ENCODE peak calls at places on chromosomes 2 and 18, in five cellular contexts. One of them, this sample, is unnamed.

GRCh38 chr2:63310614-63311013 is 260.0 kb downstream of the OTX1 start:
- DNase-seq in tibial nerve: no peak
- DNase-seq in dorsolateral prefrontal cortex: no peak
- DNase-seq in cardiac muscle cell: no peak
- DNase-seq in heart left ventricle: no peak
- DNase-seq in this sample: no peak

GRCh38 chr2:118224144-118224887 is 136.0 kb downstream of the INSIG2 start:
- DNase-seq in tibial nerve: no peak
- DNase-seq in dorsolateral prefrontal cortex: no peak
- DNase-seq in cardiac muscle cell: peak; percentile 8
- DNase-seq in heart left ventricle: no peak
- DNase-seq in this sample: no peak

GRCh38 chr18:23828426-23828825 is 139.2 kb downstream of the LAMA3 start:
- DNase-seq in tibial nerve: no peak
- DNase-seq in dorsolateral prefrontal cortex: no peak
- DNase-seq in cardiac muscle cell: peak; percentile 83
- DNase-seq in heart left ventricle: no peak
- DNase-seq in this sample: no peak

GRCh38 chr2:212005077-212005671 is 533.4 kb downstream of the ERBB4 start:
- DNase-seq in tibial nerve: no peak
- DNase-seq in dorsolateral prefrontal cortex: no peak
- DNase-seq in cardiac muscle cell: peak; percentile 61
- DNase-seq in heart left ventricle: peak; percentile 30
- DNase-seq in this sample: no peak

GRCh38 chr18:31042391-31043181 is at the start of gene DSC3:
- DNase-seq in tibial nerve: no peak
- DNase-seq in dorsolateral prefrontal cortex: no peak
- DNase-seq in cardiac muscle cell: peak; percentile 74
- DNase-seq in heart left ventricle: no peak
- DNase-seq in this sample: no peak

GRCh38 chr18:34352385-34353163 is 127.9 kb upstream of the NOL4 start:
- DNase-seq in tibial nerve: no peak
- DNase-seq in dorsolateral prefrontal cortex: no peak
- DNase-seq in cardiac muscle cell: no peak
- DNase-seq in heart left ventricle: no peak
- DNase-seq in this sample: no peak

GRCh38 chr2:65613968-65614555 is 181.7 kb upstream of the SPRED2 start:
- DNase-seq in tibial nerve: no peak
- DNase-seq in dorsolateral prefrontal cortex: no peak
- DNase-seq in cardiac muscle cell: no peak
- DNase-seq in heart left ventricle: no peak
- DNase-seq in this sample: no peak

GRCh38 chr2:142100139-142100873 is 30.5 kb downstream of the LRP1B start:
- DNase-seq in tibial nerve: no peak
- DNase-seq in dorsolateral prefrontal cortex: no peak
- DNase-seq in cardiac muscle cell: no peak
- DNase-seq in heart left ventricle: no peak
- DNase-seq in this sample: no peak

GRCh38 chr2:26674002-26674751 is 18.3 kb upstream of the KCNK3 start:
- DNase-seq in tibial nerve: no peak
- DNase-seq in dorsolateral prefrontal cortex: peak; percentile 19
- DNase-seq in cardiac muscle cell: no peak
- DNase-seq in heart left ventricle: no peak
- DNase-seq in this sample: peak; percentile 45

GRCh38 chr18:34921271-34921670 is 119.9 kb upstream of the MAPRE2 start:
- DNase-seq in tibial nerve: no peak
- DNase-seq in dorsolateral prefrontal cortex: no peak
- DNase-seq in cardiac muscle cell: no peak
- DNase-seq in heart left ventricle: no peak
- DNase-seq in this sample: no peak

GRCh38 chr2:209790066-209790728 is 18.6 kb downstream of the UNC80 start:
- DNase-seq in tibial nerve: no peak
- DNase-seq in dorsolateral prefrontal cortex: no peak
- DNase-seq in cardiac muscle cell: no peak
- DNase-seq in heart left ventricle: no peak
- DNase-seq in this sample: no peak

GRCh38 chr2:127226132-127226519 is 6.0 kb upstream of the CYP27C1 start:
- DNase-seq in tibial nerve: no peak
- DNase-seq in dorsolateral prefrontal cortex: no peak
- DNase-seq in cardiac muscle cell: no peak
- DNase-seq in heart left ventricle: no peak
- DNase-seq in this sample: no peak

GRCh38 chr2:12770569-12770968 is 53.8 kb downstream of the TRIB2 start:
- DNase-seq in tibial nerve: no peak
- DNase-seq in dorsolateral prefrontal cortex: no peak
- DNase-seq in cardiac muscle cell: no peak
- DNase-seq in heart left ventricle: no peak
- DNase-seq in this sample: no peak

GRCh38 chr2:164621761-164622105 is 451 bp upstream of the GRB14 start:
- DNase-seq in tibial nerve: no peak
- DNase-seq in dorsolateral prefrontal cortex: no peak
- DNase-seq in cardiac muscle cell: no peak
- DNase-seq in heart left ventricle: peak; percentile 25
- DNase-seq in this sample: no peak

GRCh38 chr18:12990128-12990485 is 1.1 kb upstream of the CEP192 start:
- DNase-seq in tibial nerve: no peak
- DNase-seq in dorsolateral prefrontal cortex: no peak
- DNase-seq in cardiac muscle cell: no peak
- DNase-seq in heart left ventricle: no peak
- DNase-seq in this sample: no peak

GRCh38 chr2:218863021-218863520 is 3.5 kb downstream of the WNT6 start:
- DNase-seq in tibial nerve: no peak
- DNase-seq in dorsolateral prefrontal cortex: no peak
- DNase-seq in cardiac muscle cell: no peak
- DNase-seq in heart left ventricle: no peak
- DNase-seq in this sample: no peak

GRCh38 chr2:6667326-6667725 is 198.4 kb downstream of the CMPK2 start:
- DNase-seq in tibial nerve: no peak
- DNase-seq in dorsolateral prefrontal cortex: no peak
- DNase-seq in cardiac muscle cell: no peak
- DNase-seq in heart left ventricle: no peak
- DNase-seq in this sample: no peak

GRCh38 chr2:188524519-188525113 is 232.9 kb downstream of the GULP1 start:
- DNase-seq in tibial nerve: no peak
- DNase-seq in dorsolateral prefrontal cortex: no peak
- DNase-seq in cardiac muscle cell: peak; percentile 82
- DNase-seq in heart left ventricle: no peak
- DNase-seq in this sample: no peak

GRCh38 chr2:120589782-120590608 is 145.7 kb upstream of the GLI2 start:
- DNase-seq in tibial nerve: no peak
- DNase-seq in dorsolateral prefrontal cortex: no peak
- DNase-seq in cardiac muscle cell: peak; percentile 99
- DNase-seq in heart left ventricle: no peak
- DNase-seq in this sample: no peak

GRCh38 chr2:197088694-197089093 is 162.2 kb upstream of the PGAP1 start:
- DNase-seq in tibial nerve: no peak
- DNase-seq in dorsolateral prefrontal cortex: no peak
- DNase-seq in cardiac muscle cell: peak; percentile 84
- DNase-seq in heart left ventricle: no peak
- DNase-seq in this sample: no peak

GRCh38 chr18:4035521-4035920 is 419.6 kb downstream of the DLGAP1 start:
- DNase-seq in tibial nerve: no peak
- DNase-seq in dorsolateral prefrontal cortex: no peak
- DNase-seq in cardiac muscle cell: no peak
- DNase-seq in heart left ventricle: no peak
- DNase-seq in this sample: no peak

GRCh38 chr2:126886201-126886905 is 12.3 kb upstream of the TEX51 start:
- DNase-seq in tibial nerve: peak; percentile 43
- DNase-seq in dorsolateral prefrontal cortex: peak; percentile 61
- DNase-seq in cardiac muscle cell: peak; percentile 78
- DNase-seq in heart left ventricle: peak; percentile 52
- DNase-seq in this sample: peak; percentile 72

GRCh38 chr18:42048150-42048549 is 93.1 kb downstream of the PIK3C3 start:
- DNase-seq in tibial nerve: no peak
- DNase-seq in dorsolateral prefrontal cortex: no peak
- DNase-seq in cardiac muscle cell: peak; percentile 86
- DNase-seq in heart left ventricle: no peak
- DNase-seq in this sample: no peak

GRCh38 chr2:231017250-231017636 is 20.1 kb upstream of the C2orf72 start:
- DNase-seq in tibial nerve: peak; percentile 16
- DNase-seq in dorsolateral prefrontal cortex: peak; percentile 80
- DNase-seq in cardiac muscle cell: no peak
- DNase-seq in heart left ventricle: no peak
- DNase-seq in this sample: no peak

GRCh38 chr2:72132981-72133720 is 14.5 kb downstream of the CYP26B1 start:
- DNase-seq in tibial nerve: peak; percentile 11
- DNase-seq in dorsolateral prefrontal cortex: peak; percentile 27
- DNase-seq in cardiac muscle cell: no peak
- DNase-seq in heart left ventricle: no peak
- DNase-seq in this sample: peak; percentile 61

GRCh38 chr2:98912221-98912851 is 23.7 kb downstream of the CRACDL start:
- DNase-seq in tibial nerve: no peak
- DNase-seq in dorsolateral prefrontal cortex: peak; percentile 88
- DNase-seq in cardiac muscle cell: peak; percentile 86
- DNase-seq in heart left ventricle: peak; percentile 70
- DNase-seq in this sample: peak; percentile 65

GRCh38 chr18:24456549-24456948 is 3.9 kb upstream of the HRH4 start:
- DNase-seq in tibial nerve: no peak
- DNase-seq in dorsolateral prefrontal cortex: no peak
- DNase-seq in cardiac muscle cell: no peak
- DNase-seq in heart left ventricle: no peak
- DNase-seq in this sample: no peak

GRCh38 chr2:217106650-217107014 is 246.8 kb upstream of the TNP1 start:
- DNase-seq in tibial nerve: no peak
- DNase-seq in dorsolateral prefrontal cortex: no peak
- DNase-seq in cardiac muscle cell: peak; percentile 50
- DNase-seq in heart left ventricle: no peak
- DNase-seq in this sample: no peak

GRCh38 chr18:902179-902718 is 2.4 kb upstream of the ADCYAP1 start:
- DNase-seq in tibial nerve: no peak
- DNase-seq in dorsolateral prefrontal cortex: no peak
- DNase-seq in cardiac muscle cell: peak; percentile 69
- DNase-seq in heart left ventricle: no peak
- DNase-seq in this sample: no peak

GRCh38 chr2:43340066-43340465 is 113.7 kb upstream of the ZFP36L2 start:
- DNase-seq in tibial nerve: no peak
- DNase-seq in dorsolateral prefrontal cortex: no peak
- DNase-seq in cardiac muscle cell: peak; percentile 76
- DNase-seq in heart left ventricle: no peak
- DNase-seq in this sample: no peak

GRCh38 chr2:43340945-43341356 is 114.5 kb upstream of the ZFP36L2 start:
- DNase-seq in tibial nerve: no peak
- DNase-seq in dorsolateral prefrontal cortex: no peak
- DNase-seq in cardiac muscle cell: peak; percentile 78
- DNase-seq in heart left ventricle: no peak
- DNase-seq in this sample: no peak

GRCh38 chr2:43344911-43345373 is 118.5 kb upstream of the ZFP36L2 start:
- DNase-seq in tibial nerve: no peak
- DNase-seq in dorsolateral prefrontal cortex: no peak
- DNase-seq in cardiac muscle cell: no peak
- DNase-seq in heart left ventricle: no peak
- DNase-seq in this sample: no peak

GRCh38 chr2:43343573-43344304 is 117.3 kb upstream of the ZFP36L2 start:
- DNase-seq in tibial nerve: peak; percentile 66
- DNase-seq in dorsolateral prefrontal cortex: no peak
- DNase-seq in cardiac muscle cell: peak; percentile 93
- DNase-seq in heart left ventricle: peak; percentile 84
- DNase-seq in this sample: peak; percentile 94

GRCh38 chr2:43341959-43342757 is 115.8 kb upstream of the ZFP36L2 start:
- DNase-seq in tibial nerve: no peak
- DNase-seq in dorsolateral prefrontal cortex: no peak
- DNase-seq in cardiac muscle cell: no peak
- DNase-seq in heart left ventricle: no peak
- DNase-seq in this sample: no peak
- H3K27ac ChIP-seq in tibial nerve: no peak overlapping the region
- H3K27ac ChIP-seq in dorsolateral prefrontal cortex: no peak overlapping the region
- H3K27ac ChIP-seq in cardiac muscle cell: no peak overlapping the region
- H3K27ac ChIP-seq in heart left ventricle: peak overlapping the region; percentile 87
- H3K27ac ChIP-seq in this sample: peak overlapping the region; percentile 87

DNA sequence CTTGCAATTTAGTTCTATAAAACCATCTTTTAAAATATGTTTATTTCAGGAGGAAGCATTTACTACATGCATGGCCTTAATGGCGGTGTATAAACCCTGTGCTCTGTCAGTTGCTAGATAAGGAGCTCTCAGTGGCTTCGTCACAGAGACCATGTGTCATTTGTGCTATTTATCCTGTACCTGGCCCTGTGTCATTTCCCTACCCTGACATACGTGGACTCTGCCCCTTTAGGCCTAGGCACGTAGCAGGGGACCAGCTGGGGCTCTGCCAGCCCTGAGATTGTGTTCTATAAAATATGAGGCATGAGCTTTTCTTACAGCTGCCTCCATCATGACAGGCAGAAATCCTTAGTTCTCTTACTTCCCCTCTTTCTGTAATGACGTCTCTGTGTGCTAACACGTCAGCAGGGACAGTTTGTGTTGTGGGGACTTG is 88.0 kb downstream of the ITGB1BP1 start:
- DNase-seq in tibial nerve: no peak
- DNase-seq in dorsolateral prefrontal cortex: no peak
- DNase-seq in cardiac muscle cell: no peak
- DNase-seq in heart left ventricle: no peak
- DNase-seq in this sample: no peak
- H3K27ac ChIP-seq in tibial nerve: peak overlapping the region; percentile 19
- H3K27ac ChIP-seq in dorsolateral prefrontal cortex: no peak overlapping the region
- H3K27ac ChIP-seq in cardiac muscle cell: no peak overlapping the region
- H3K27ac ChIP-seq in heart left ventricle: no peak overlapping the region
- H3K27ac ChIP-seq in this sample: no peak overlapping the region

GRCh38 chr2:237572742-237573101 is 6.3 kb downstream of the PRLH start:
- DNase-seq in tibial nerve: no peak
- DNase-seq in dorsolateral prefrontal cortex: no peak
- DNase-seq in cardiac muscle cell: no peak
- DNase-seq in heart left ventricle: no peak
- DNase-seq in this sample: no peak

GRCh38 chr2:237575869-237576862 is 9.8 kb downstream of the PRLH start:
- DNase-seq in tibial nerve: no peak
- DNase-seq in dorsolateral prefrontal cortex: no peak
- DNase-seq in cardiac muscle cell: no peak
- DNase-seq in heart left ventricle: no peak
- DNase-seq in this sample: no peak

GRCh38 chr2:237574894-237575868 is 8.8 kb downstream of the PRLH start:
- DNase-seq in tibial nerve: no peak
- DNase-seq in dorsolateral prefrontal cortex: no peak
- DNase-seq in cardiac muscle cell: peak; percentile 37
- DNase-seq in heart left ventricle: no peak
- DNase-seq in this sample: peak; percentile 81

GRCh38 chr2:237573721-237574415 is 7.5 kb downstream of the PRLH start:
- DNase-seq in tibial nerve: no peak
- DNase-seq in dorsolateral prefrontal cortex: no peak
- DNase-seq in cardiac muscle cell: no peak
- DNase-seq in heart left ventricle: no peak
- DNase-seq in this sample: no peak

DNA sequence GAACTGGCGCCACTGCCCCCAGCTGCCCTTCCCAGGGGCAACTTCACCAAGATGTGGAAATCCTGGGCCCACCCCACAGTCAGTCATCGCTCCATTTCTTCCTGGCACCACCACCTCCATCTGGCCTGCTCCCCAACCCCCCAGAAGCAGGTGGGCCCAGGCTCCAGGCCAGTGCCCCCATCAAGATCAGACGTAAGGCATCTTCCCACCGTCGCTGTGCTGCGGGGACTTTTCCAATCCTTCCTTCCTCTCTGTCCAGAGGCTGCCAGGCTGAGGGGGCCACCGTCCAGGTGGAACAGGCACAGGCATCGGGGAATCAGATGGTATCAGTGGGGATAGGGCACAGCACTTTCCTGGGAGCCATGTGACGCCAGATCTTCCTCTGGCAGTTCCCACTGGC is 8.1 kb downstream of the PRLH start:
- DNase-seq in tibial nerve: no peak
- DNase-seq in dorsolateral prefrontal cortex: no peak
- DNase-seq in cardiac muscle cell: no peak
- DNase-seq in heart left ventricle: no peak
- DNase-seq in this sample: no peak
- H3K27ac ChIP-seq in tibial nerve: no peak overlapping the region
- H3K27ac ChIP-seq in dorsolateral prefrontal cortex: no peak overlapping the region
- H3K27ac ChIP-seq in cardiac muscle cell: no peak overlapping the region
- H3K27ac ChIP-seq in heart left ventricle: peak overlapping the region; percentile 2
- H3K27ac ChIP-seq in this sample: no peak overlapping the region

GRCh38 chr2:172438064-172438421 is 10.7 kb downstream of the ITGA6 start:
- DNase-seq in tibial nerve: no peak
- DNase-seq in dorsolateral prefrontal cortex: no peak
- DNase-seq in cardiac muscle cell: no peak
- DNase-seq in heart left ventricle: no peak
- DNase-seq in this sample: no peak
- H3K27ac ChIP-seq in tibial nerve: peak overlapping the region; percentile 72
- H3K27ac ChIP-seq in dorsolateral prefrontal cortex: no peak overlapping the region
- H3K27ac ChIP-seq in cardiac muscle cell: no peak overlapping the region
- H3K27ac ChIP-seq in heart left ventricle: peak overlapping the region; percentile 21
- H3K27ac ChIP-seq in this sample: no peak overlapping the region

This sample was measured in sigmoid colon.